ENCODE peak calls at places on chromosomes 5 and 9, in eight cellular contexts. One of them, this sample, is unnamed.

GRCh38 chr9:120845255-120845654 is 2.5 kb upstream of the PSMD5 start:
- DNase-seq in epithelial cell of esophagus: peak; percentile 33
- DNase-seq in right lobe of liver: no peak
- DNase-seq in osteoblast: no peak
- DNase-seq in uterus: no peak
- DNase-seq in stomach: no peak
- DNase-seq in neural crest cell: no peak
- DNase-seq in cardiac muscle cell: no peak
- DNase-seq in this sample: no peak

GRCh38 chr5:123344819-123345426 is 78.3 kb downstream of the CEP120 start:
- DNase-seq in epithelial cell of esophagus: peak; percentile 43
- DNase-seq in right lobe of liver: no peak
- DNase-seq in osteoblast: no peak
- DNase-seq in uterus: no peak
- DNase-seq in stomach: no peak
- DNase-seq in neural crest cell: peak; percentile 7
- DNase-seq in cardiac muscle cell: peak; percentile 69
- DNase-seq in this sample: no peak

GRCh38 chr5:134125195-134126015 is 10.9 kb downstream of the TCF7 start:
- DNase-seq in epithelial cell of esophagus: peak; percentile 39
- DNase-seq in right lobe of liver: no peak
- DNase-seq in osteoblast: peak; percentile 98
- DNase-seq in uterus: peak; percentile 62
- DNase-seq in stomach: peak; percentile 76
- DNase-seq in neural crest cell: no peak
- DNase-seq in cardiac muscle cell: peak; percentile 57
- DNase-seq in this sample: no peak

GRCh38 chr5:149419532-149420485 is 40.7 kb upstream of the IL17B start:
- DNase-seq in epithelial cell of esophagus: no peak
- DNase-seq in right lobe of liver: no peak
- DNase-seq in osteoblast: peak; percentile 78
- DNase-seq in uterus: peak; percentile 49
- DNase-seq in stomach: no peak
- DNase-seq in neural crest cell: no peak
- DNase-seq in cardiac muscle cell: peak; percentile 51
- DNase-seq in this sample: no peak

GRCh38 chr5:88827997-88828396 is 55.0 kb downstream of the MEF2C start:
- DNase-seq in epithelial cell of esophagus: no peak
- DNase-seq in right lobe of liver: no peak
- DNase-seq in osteoblast: no peak
- DNase-seq in uterus: no peak
- DNase-seq in stomach: no peak
- DNase-seq in neural crest cell: no peak
- DNase-seq in cardiac muscle cell: no peak
- DNase-seq in this sample: no peak

GRCh38 chr9:116639251-116639741 is 47.8 kb upstream of the TRIM32 start:
- DNase-seq in epithelial cell of esophagus: no peak
- DNase-seq in right lobe of liver: no peak
- DNase-seq in osteoblast: peak; percentile 51
- DNase-seq in uterus: no peak
- DNase-seq in stomach: no peak
- DNase-seq in neural crest cell: no peak
- DNase-seq in cardiac muscle cell: peak; percentile 33
- DNase-seq in this sample: no peak

GRCh38 chr5:127586371-127586770 is 62.5 kb upstream of the CTXN3 start:
- DNase-seq in epithelial cell of esophagus: no peak
- DNase-seq in right lobe of liver: no peak
- DNase-seq in osteoblast: no peak
- DNase-seq in uterus: no peak
- DNase-seq in stomach: no peak
- DNase-seq in neural crest cell: no peak
- DNase-seq in cardiac muscle cell: peak; percentile 53
- DNase-seq in this sample: no peak

GRCh38 chr9:118029425-118029824 is 325.2 kb downstream of the TLR4 start:
- DNase-seq in epithelial cell of esophagus: no peak
- DNase-seq in right lobe of liver: no peak
- DNase-seq in osteoblast: no peak
- DNase-seq in uterus: no peak
- DNase-seq in stomach: no peak
- DNase-seq in neural crest cell: no peak
- DNase-seq in cardiac muscle cell: no peak
- DNase-seq in this sample: no peak

GRCh38 chr5:137565450-137565849 is 66.3 kb upstream of the SPOCK1 start:
- DNase-seq in epithelial cell of esophagus: no peak
- DNase-seq in right lobe of liver: no peak
- DNase-seq in osteoblast: peak; percentile 71
- DNase-seq in uterus: no peak
- DNase-seq in stomach: no peak
- DNase-seq in neural crest cell: no peak
- DNase-seq in cardiac muscle cell: peak; percentile 47
- DNase-seq in this sample: no peak

GRCh38 chr9:23342296-23342695 is 483.7 kb downstream of the ELAVL2 start:
- DNase-seq in epithelial cell of esophagus: peak; percentile 4
- DNase-seq in right lobe of liver: peak; percentile 71
- DNase-seq in osteoblast: no peak
- DNase-seq in uterus: no peak
- DNase-seq in stomach: no peak
- DNase-seq in neural crest cell: no peak
- DNase-seq in cardiac muscle cell: peak; percentile 77
- DNase-seq in this sample: no peak

GRCh38 chr9:77807295-77807694 is 159.2 kb upstream of the GNA14 start:
- DNase-seq in epithelial cell of esophagus: peak; percentile 95
- DNase-seq in right lobe of liver: no peak
- DNase-seq in osteoblast: no peak
- DNase-seq in uterus: no peak
- DNase-seq in stomach: no peak
- DNase-seq in neural crest cell: no peak
- DNase-seq in cardiac muscle cell: peak; percentile 96
- DNase-seq in this sample: no peak

GRCh38 chr9:122125891-122126331 is 32.8 kb upstream of the TTLL11 start:
- DNase-seq in epithelial cell of esophagus: peak; percentile 51
- DNase-seq in right lobe of liver: no peak
- DNase-seq in osteoblast: peak; percentile 90
- DNase-seq in uterus: no peak
- DNase-seq in stomach: no peak
- DNase-seq in neural crest cell: no peak
- DNase-seq in cardiac muscle cell: peak; percentile 24
- DNase-seq in this sample: no peak

GRCh38 chr5:74903165-74903787 is 37.1 kb upstream of the FAM169A start:
- DNase-seq in epithelial cell of esophagus: peak; percentile 92
- DNase-seq in right lobe of liver: peak; percentile 81
- DNase-seq in osteoblast: peak; percentile 54
- DNase-seq in uterus: no peak
- DNase-seq in stomach: peak; percentile 71
- DNase-seq in neural crest cell: peak; percentile 3
- DNase-seq in cardiac muscle cell: no peak
- DNase-seq in this sample: no peak
- TF ChIP-seq CTCF in epithelial cell of esophagus: peak; percentile 89
- TF ChIP-seq CTCF in right lobe of liver: peak; percentile 81
- TF ChIP-seq CTCF in osteoblast: peak; percentile 41
- TF ChIP-seq CTCF in uterus: no peak
- TF ChIP-seq CTCF in stomach: peak; percentile 65
- TF ChIP-seq CTCF in neural crest cell: peak; percentile 69
- TF ChIP-seq CTCF in cardiac muscle cell: peak; percentile 32
- TF ChIP-seq CTCF in this sample: peak; percentile 40

GRCh38 chr9:3760031-3760430 is 234.2 kb upstream of the RFX3 start:
- DNase-seq in epithelial cell of esophagus: peak; percentile 84
- DNase-seq in right lobe of liver: no peak
- DNase-seq in osteoblast: no peak
- DNase-seq in uterus: no peak
- DNase-seq in stomach: no peak
- DNase-seq in neural crest cell: no peak
- DNase-seq in cardiac muscle cell: no peak
- DNase-seq in this sample: no peak
- TF ChIP-seq CTCF in epithelial cell of esophagus: peak; percentile 50
- TF ChIP-seq CTCF in right lobe of liver: no peak
- TF ChIP-seq CTCF in osteoblast: no peak
- TF ChIP-seq CTCF in uterus: no peak
- TF ChIP-seq CTCF in stomach: no peak
- TF ChIP-seq CTCF in neural crest cell: peak; percentile 45
- TF ChIP-seq CTCF in cardiac muscle cell: no peak
- TF ChIP-seq CTCF in this sample: no peak

DNA sequence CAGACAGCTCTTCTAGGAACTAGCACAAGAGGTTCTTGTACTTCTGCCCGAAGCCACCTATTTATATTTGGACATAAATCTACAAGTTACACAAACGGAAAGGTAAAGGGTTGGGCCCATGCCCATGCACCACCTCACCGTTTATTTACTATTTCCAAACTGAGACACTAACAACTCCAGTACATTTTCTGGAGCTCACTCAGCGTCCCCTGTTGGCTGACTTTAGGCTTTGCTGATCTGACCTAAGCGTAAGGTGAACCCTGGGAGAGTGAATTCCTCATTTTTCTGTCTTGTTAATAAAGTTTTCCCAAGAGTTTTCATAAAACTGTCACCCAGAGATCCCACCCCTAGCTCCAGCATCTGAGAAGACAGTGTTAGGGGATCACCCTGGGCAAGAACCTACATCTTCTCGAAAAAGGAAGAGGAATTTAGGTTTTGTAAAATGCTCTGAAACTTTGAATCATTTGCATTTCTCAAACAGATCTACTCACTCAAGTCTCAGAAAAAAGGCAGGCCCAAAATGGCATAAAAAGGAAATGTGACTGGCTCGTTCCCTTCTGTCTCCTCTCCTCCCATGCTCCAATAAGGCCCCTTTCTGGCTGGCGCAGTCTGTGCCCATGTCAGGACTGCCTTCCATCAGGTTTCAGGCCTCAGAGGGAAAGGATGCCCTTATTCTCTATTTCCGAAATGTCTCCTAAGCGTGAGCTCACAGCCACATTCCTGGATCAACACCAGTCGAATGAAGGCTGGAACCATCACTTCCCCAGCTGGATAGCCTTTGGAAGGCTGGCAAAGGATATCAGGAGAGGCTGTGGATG is 201.3 kb downstream of the FANCC start:
- DNase-seq in epithelial cell of esophagus: peak; percentile 77
- DNase-seq in right lobe of liver: no peak
- DNase-seq in osteoblast: no peak
- DNase-seq in uterus: no peak
- DNase-seq in stomach: peak; percentile 78
- DNase-seq in neural crest cell: no peak
- DNase-seq in cardiac muscle cell: no peak
- DNase-seq in this sample: no peak
- TF ChIP-seq CTCF in epithelial cell of esophagus: peak; percentile 80
- TF ChIP-seq CTCF in right lobe of liver: no peak
- TF ChIP-seq CTCF in osteoblast: peak; percentile 23
- TF ChIP-seq CTCF in uterus: peak; percentile 25
- TF ChIP-seq CTCF in stomach: peak; percentile 48
- TF ChIP-seq CTCF in neural crest cell: peak; percentile 44
- TF ChIP-seq CTCF in cardiac muscle cell: peak; percentile 30
- TF ChIP-seq CTCF in this sample: no peak

GRCh38 chr5:5487961-5488360 is 65.5 kb downstream of the ICE1 start:
- DNase-seq in epithelial cell of esophagus: no peak
- DNase-seq in right lobe of liver: no peak
- DNase-seq in osteoblast: no peak
- DNase-seq in uterus: no peak
- DNase-seq in stomach: no peak
- DNase-seq in neural crest cell: no peak
- DNase-seq in cardiac muscle cell: no peak
- DNase-seq in this sample: no peak

GRCh38 chr5:5497132-5497748 is 74.8 kb downstream of the ICE1 start:
- DNase-seq in epithelial cell of esophagus: peak; percentile 60
- DNase-seq in right lobe of liver: peak; percentile 53
- DNase-seq in osteoblast: peak; percentile 94
- DNase-seq in uterus: peak; percentile 58
- DNase-seq in stomach: no peak
- DNase-seq in neural crest cell: peak; percentile 33
- DNase-seq in cardiac muscle cell: peak; percentile 74
- DNase-seq in this sample: no peak

GRCh38 chr5:5494489-5495402 is 72.3 kb downstream of the ICE1 start:
- DNase-seq in epithelial cell of esophagus: peak; percentile 70
- DNase-seq in right lobe of liver: peak; percentile 89
- DNase-seq in osteoblast: peak; percentile 73
- DNase-seq in uterus: peak; percentile 67
- DNase-seq in stomach: peak; percentile 86
- DNase-seq in neural crest cell: peak; percentile 44
- DNase-seq in cardiac muscle cell: peak; percentile 61
- DNase-seq in this sample: no peak

GRCh38 chr5:5490774-5491347 is 68.4 kb downstream of the ICE1 start:
- DNase-seq in epithelial cell of esophagus: no peak
- DNase-seq in right lobe of liver: no peak
- DNase-seq in osteoblast: no peak
- DNase-seq in uterus: no peak
- DNase-seq in stomach: no peak
- DNase-seq in neural crest cell: no peak
- DNase-seq in cardiac muscle cell: no peak
- DNase-seq in this sample: no peak

DNA sequence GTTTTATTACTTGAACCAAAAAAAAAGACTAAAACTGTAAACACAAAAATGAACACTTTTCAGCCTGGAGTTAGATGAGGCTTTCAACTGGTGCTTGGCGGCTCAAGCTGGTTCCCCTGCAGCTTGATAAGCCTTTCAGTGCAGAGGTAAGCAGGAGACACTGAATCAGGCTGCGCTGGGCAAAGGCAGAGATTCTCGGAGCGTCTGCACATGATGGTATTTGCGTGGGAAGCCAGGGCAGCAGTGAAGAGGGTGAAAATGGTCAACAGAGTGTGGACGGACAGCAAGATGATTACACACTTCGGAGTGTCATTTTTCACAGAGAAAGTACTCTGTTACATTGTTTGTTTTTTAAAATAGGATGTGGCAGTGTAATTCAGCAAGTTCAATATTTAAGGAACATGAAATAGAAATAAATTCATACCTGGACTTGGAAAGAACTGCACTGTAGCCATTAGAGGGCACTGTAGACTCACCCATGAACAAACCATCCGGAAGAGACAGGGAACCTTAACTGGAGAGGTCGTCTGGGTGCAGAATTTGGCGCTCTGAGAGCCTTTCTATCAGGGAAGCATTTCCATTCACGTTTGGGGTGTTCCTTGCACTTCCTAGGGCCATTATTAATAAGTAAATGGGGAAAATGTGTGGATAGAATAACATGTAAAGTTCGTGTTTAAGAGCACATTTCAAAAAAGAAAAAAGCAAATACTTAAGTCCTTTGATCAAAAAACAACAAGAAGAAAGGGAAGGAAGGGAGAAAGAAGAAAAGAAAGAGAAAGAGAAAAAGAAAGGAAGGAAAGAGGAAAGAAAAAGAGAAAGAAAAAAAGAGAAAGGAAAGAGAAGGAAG is 69.8 kb downstream of the ICE1 start:
- DNase-seq in epithelial cell of esophagus: peak; percentile 67
- DNase-seq in right lobe of liver: no peak
- DNase-seq in osteoblast: peak; percentile 91
- DNase-seq in uterus: no peak
- DNase-seq in stomach: no peak
- DNase-seq in neural crest cell: no peak
- DNase-seq in cardiac muscle cell: peak; percentile 74
- DNase-seq in this sample: no peak
- TF ChIP-seq CTCF in epithelial cell of esophagus: peak; percentile 76
- TF ChIP-seq CTCF in right lobe of liver: peak; percentile 68
- TF ChIP-seq CTCF in osteoblast: peak; percentile 82
- TF ChIP-seq CTCF in uterus: peak; percentile 68
- TF ChIP-seq CTCF in stomach: peak; percentile 58
- TF ChIP-seq CTCF in neural crest cell: peak; percentile 86
- TF ChIP-seq CTCF in cardiac muscle cell: peak; percentile 75
- TF ChIP-seq CTCF in this sample: peak; percentile 62

GRCh38 chr9:108272350-108272899 is 583.4 kb downstream of the ACTL7B start:
- DNase-seq in epithelial cell of esophagus: peak; percentile 60
- DNase-seq in right lobe of liver: peak; percentile 69
- DNase-seq in osteoblast: peak; percentile 85
- DNase-seq in uterus: peak; percentile 22
- DNase-seq in stomach: peak; percentile 62
- DNase-seq in neural crest cell: no peak
- DNase-seq in cardiac muscle cell: peak; percentile 75
- DNase-seq in this sample: no peak
- TF ChIP-seq CTCF in epithelial cell of esophagus: peak; percentile 54
- TF ChIP-seq CTCF in right lobe of liver: peak; percentile 78
- TF ChIP-seq CTCF in osteoblast: peak; percentile 72
- TF ChIP-seq CTCF in uterus: peak; percentile 38
- TF ChIP-seq CTCF in stomach: peak; percentile 49
- TF ChIP-seq CTCF in neural crest cell: peak; percentile 56
- TF ChIP-seq CTCF in cardiac muscle cell: peak; percentile 73
- TF ChIP-seq CTCF in this sample: peak; percentile 87

This sample was measured in CD14-positive monocyte.